ENCODE peak calls at places on chromosomes 2 and 18, in seven cellular contexts. D is ovary, W is adrenal gland, F is H54, B is right lobe of liver, I is Peyer's patch, X is A549. K is an unnamed sample.

GRCh38 chr2:210553371-210553770 is 3.0 kb upstream of the CPS1 start:
- DNase-seq in D (no peak), W (no peak), F (peak; percentile 2), B (peak; percentile 29), I (no peak), X (no peak), K (no peak)

GRCh38 chr18:652131-652530 is 5.3 kb upstream of the TYMS start:
- DNase-seq in D (no peak), W (no peak), F (no peak), B (no peak), I (no peak), X (no peak), K (no peak)

GRCh38 chr18:3624546-3624817 is 174.5 kb downstream of the TGIF1 start:
- DNase-seq in D (no peak), W (no peak), F (no peak), B (no peak), I (no peak), X (no peak), K (no peak)

GRCh38 chr2:222893716-222894115 is 32.9 kb downstream of the ACSL3 start:
- DNase-seq in D (no peak), W (no peak), F (no peak), B (no peak), I (no peak), X (no peak), K (no peak)

GRCh38 chr18:21851327-21851961 is 110.9 kb downstream of the MIB1 start:
- DNase-seq in D (no peak), W (no peak), F (no peak), B (no peak), I (no peak), X (no peak), K (no peak)

GRCh38 chr2:98731709-98732349 is 897 bp upstream of the MGAT4A start:
- DNase-seq in D (no peak), W (no peak), F (no peak), B (no peak), I (peak; percentile 67), X (no peak), K (no peak)

GRCh38 chr2:168573128-168573903 is 117.2 kb downstream of the CERS6 start:
- DNase-seq in D (no peak), W (no peak), F (no peak), B (no peak), I (no peak), X (no peak), K (no peak)

GRCh38 chr2:196205891-196206408 is 34.6 kb upstream of the STK17B start:
- DNase-seq in D (no peak), W (no peak), F (no peak), B (no peak), I (no peak), X (no peak), K (peak; percentile 25)

GRCh38 chr2:241867776-241868420 is 1.6 kb upstream of the RTP5 start:
- DNase-seq in D (no peak), W (no peak), F (no peak), B (no peak), I (peak; percentile 75), X (no peak), K (no peak)

GRCh38 chr2:24435391-24436316 is 55.4 kb upstream of the NCOA1 start:
- DNase-seq in D (peak; percentile 69), W (peak; percentile 71), F (no peak), B (no peak), I (peak; percentile 60), X (no peak), K (peak; percentile 86)

GRCh38 chr2:50895058-50895457 is 136.9 kb downstream of the NRXN1 start:
- DNase-seq in D (no peak), W (no peak), F (no peak), B (no peak), I (no peak), X (no peak), K (no peak)

GRCh38 chr2:147774805-147775204 is 70.0 kb upstream of the ACVR2A start:
- DNase-seq in D (no peak), W (no peak), F (no peak), B (no peak), I (no peak), X (no peak), K (no peak)

GRCh38 chr2:31138037-31138962 is at the start of gene GALNT14:
- DNase-seq in D (peak; percentile 44), W (peak; percentile 34), F (no peak), B (peak; percentile 67), I (peak; percentile 84), X (peak; percentile 96), K (peak; percentile 58)

GRCh38 chr2:182586426-182586825 is 129.6 kb upstream of the DNAJC10 start:
- DNase-seq in D (no peak), W (no peak), F (no peak), B (no peak), I (no peak), X (no peak), K (no peak)

GRCh38 chr2:15691586-15692310 is 100.1 kb downstream of the DDX1 start:
- DNase-seq in D (no peak), W (no peak), F (no peak), B (no peak), I (no peak), X (no peak), K (no peak)

GRCh38 chr2:71548589-71549485 is 95.5 kb downstream of the DYSF start:
- DNase-seq in D (peak; percentile 73), W (peak; percentile 85), F (peak; percentile 88), B (peak; percentile 60), I (peak; percentile 88), X (peak; percentile 86), K (peak; percentile 60)

GRCh38 chr2:156852210-156852609 is 405.3 kb upstream of the GALNT5 start:
- DNase-seq in D (no peak), W (no peak), F (no peak), B (no peak), I (no peak), X (no peak), K (no peak)
- TF ChIP-seq POLR2A in D (no peak), W (no peak), F (no peak), B (no peak), I (no peak), X (no peak), K (no peak)

GRCh38 chr2:230712443-230713330 is at the start of gene CAB39:
- DNase-seq in D (peak; percentile 91), W (peak; percentile 84), F (peak; percentile 80), B (peak; percentile 90), I (peak; percentile 94), X (peak; percentile 70), K (peak; percentile 90)

GRCh38 chr2:230711224-230711623 is 1.4 kb upstream of the CAB39 start:
- DNase-seq in D (no peak), W (peak; percentile 24), F (no peak), B (no peak), I (peak; percentile 53), X (no peak), K (peak; percentile 43)

GRCh38 chr2:230714122-230714453 is 1.4 kb downstream of the CAB39 start:
- DNase-seq in D (no peak), W (peak; percentile 28), F (peak; percentile 58), B (no peak), I (no peak), X (peak; percentile 30), K (no peak)

GRCh38 chr2:230715201-230715600 is 2.6 kb downstream of the CAB39 start:
- DNase-seq in D (no peak), W (no peak), F (no peak), B (no peak), I (no peak), X (no peak), K (no peak)

DNA sequence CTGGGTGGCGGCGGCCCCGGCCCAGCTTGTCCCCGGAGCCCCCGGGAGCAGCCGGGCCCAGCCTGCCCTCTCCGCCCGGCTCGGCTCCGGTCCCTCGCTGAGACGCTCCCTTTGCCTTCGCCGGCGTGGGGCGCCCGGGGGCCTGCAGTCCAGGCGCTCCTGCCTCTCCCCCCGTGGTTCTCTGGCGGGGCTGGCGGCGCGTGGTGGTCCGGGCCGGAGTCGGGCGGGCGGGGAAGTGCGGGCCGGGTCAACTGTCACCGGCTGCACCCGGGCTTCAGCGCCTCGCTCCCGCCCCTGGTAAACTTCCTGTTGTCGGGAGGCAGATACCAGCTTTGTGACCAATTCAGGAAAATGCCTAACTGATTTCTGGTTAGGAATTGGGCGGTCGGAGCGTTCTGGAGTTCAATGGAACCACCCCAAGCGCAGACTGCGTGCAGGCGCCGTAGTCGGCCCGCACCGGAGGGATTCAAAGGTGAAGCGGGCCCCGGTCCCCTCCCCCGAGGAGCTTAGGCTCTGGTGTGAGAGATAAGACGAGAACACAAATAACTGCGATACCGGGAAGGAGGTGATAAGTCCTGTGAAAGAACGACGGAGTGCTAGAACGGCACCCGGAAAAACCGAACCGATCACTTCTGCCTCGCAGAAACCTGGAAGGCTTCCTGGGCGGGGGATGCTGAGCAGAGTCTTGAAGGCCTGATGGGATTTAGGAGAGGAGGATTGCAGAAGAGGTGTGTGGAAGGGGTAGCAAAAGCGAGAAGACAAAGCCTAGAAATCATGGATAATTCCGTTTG is 884 bp downstream of the CAB39 start:
- DNase-seq in D (peak; percentile 60), W (peak; percentile 43), F (peak; percentile 42), B (peak; percentile 61), I (peak; percentile 77), X (no peak), K (peak; percentile 41)
- TF ChIP-seq POLR2A in D (no peak), W (peak; percentile 6), F (no peak), B (peak; percentile 17), I (peak; percentile 52), X (no peak), K (no peak)

DNA sequence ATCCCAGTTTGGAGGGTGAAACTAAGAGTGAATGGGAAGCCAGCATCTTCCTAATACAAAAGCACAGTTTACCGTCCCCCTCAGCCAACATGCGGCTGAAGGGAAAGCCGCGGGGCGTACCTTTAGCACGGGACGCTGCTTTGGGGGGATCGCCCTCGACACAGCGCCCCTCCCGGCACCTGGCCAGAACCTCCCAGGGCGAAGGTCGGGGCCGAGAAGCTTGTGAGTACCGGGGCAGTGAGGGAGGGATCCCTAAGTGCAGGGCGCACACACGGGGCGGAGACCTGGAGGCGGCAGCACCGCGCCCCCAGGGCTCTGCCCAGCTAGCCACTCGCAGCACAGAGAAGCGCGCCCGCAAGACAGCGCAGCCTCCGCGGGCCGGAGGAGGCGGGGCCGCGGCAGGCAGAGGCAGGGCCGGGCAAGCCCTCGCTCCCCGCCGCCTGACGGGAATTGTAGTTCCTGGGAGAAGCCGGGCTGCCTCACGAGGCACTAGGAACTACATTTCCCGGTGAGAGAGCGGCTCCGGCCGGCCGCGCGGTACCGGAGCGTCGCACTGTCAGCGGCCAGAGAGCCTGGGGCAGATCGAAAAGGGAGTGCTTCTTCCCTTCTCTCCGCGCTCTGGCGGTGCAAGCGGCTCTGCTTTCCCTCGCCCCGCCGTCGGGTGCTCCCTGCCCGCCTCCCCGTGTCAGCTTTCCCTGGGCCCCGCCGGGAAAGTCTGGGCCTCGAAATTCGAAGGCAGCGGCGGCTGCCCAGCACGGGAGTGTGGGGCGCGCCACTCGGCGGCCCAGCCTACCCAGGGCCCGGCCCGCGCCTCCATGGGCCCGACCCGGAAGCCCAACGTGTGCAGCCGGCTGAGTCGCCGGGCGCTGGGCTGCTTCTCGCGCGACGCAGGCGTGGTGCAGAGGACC is at the start of the genes DCAF17 and METTL8:
- DNase-seq in D (peak; percentile 95), W (peak; percentile 96), F (peak; percentile 86), B (peak; percentile 97), I (peak; percentile 98), X (peak; percentile 80), K (peak; percentile 97)
- TF ChIP-seq POLR2A in D (peak; percentile 35), W (peak; percentile 82), F (peak; percentile 54), B (peak; percentile 92), I (peak; percentile 87), X (peak; percentile 62), K (no peak)

DNA sequence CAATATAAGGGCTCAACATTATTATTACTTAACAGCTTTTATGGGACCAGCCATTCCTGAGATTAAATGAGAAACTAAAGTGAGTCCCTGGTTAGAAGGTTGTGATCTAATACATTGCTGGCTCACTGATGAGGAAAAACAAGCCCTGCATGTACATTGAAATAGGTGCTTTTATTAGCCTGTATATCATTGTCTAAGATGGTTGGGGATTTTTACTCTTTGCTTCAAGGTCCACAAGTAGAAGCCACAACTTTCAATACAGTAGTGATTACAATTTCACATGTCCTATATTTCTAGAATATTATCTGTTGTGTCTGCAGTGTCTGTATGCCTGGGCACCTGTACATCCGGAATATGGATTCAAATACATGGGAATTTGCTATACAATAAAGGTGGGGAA is 104.1 kb upstream of the FZD5 start:
- DNase-seq in D (no peak), W (no peak), F (no peak), B (no peak), I (no peak), X (no peak), K (no peak)
- TF ChIP-seq POLR2A in D (no peak), W (no peak), F (no peak), B (no peak), I (no peak), X (no peak), K (no peak)